ENCODE peak calls at places on chromosomes 6 and 20, in seven cellular contexts. Y, B, E, V, O, W and M are unnamed samples.
A peak's percentile ranks its signal among the peaks of the same experiment; 100 is the strongest.

GRCh38 chr6:71419217-71419953 is 130.8 kb downstream of the OGFRL1 start:
- DNase-seq in E (peak; percentile 19), O (no peak), W (no peak), V (no peak), Y (no peak), B (no peak), M (no peak)

GRCh38 chr6:69827491-69827890 is 30.7 kb upstream of the LMBRD1 start:
- DNase-seq in B (peak; percentile 53), W (peak; percentile 26), Y (no peak), E (peak; percentile 73), V (peak; percentile 69), O (no peak), M (no peak)

GRCh38 chr6:45592991-45593390 is 215.3 kb upstream of the SUPT3H start:
- DNase-seq in V (peak; percentile 22), O (no peak), E (peak; percentile 13), Y (no peak), B (no peak), W (no peak), M (no peak)

GRCh38 chr20:5448449-5449118 is 131.8 kb upstream of the PROKR2 start:
- DNase-seq in W (peak; percentile 79), E (peak; percentile 28), B (peak; percentile 72), O (peak; percentile 36), Y (peak; percentile 62), V (peak; percentile 46), M (peak; percentile 77)

GRCh38 chr6:81731814-81732213 is 20.7 kb downstream of the TENT5A start:
- DNase-seq in B (no peak), E (no peak), W (no peak), O (no peak), Y (no peak), V (peak; percentile 31), M (no peak)

GRCh38 chr6:158328446-158328845 is 16.2 kb downstream of the TULP4 start:
- DNase-seq in Y (no peak), B (peak; percentile 69), V (no peak), W (peak; percentile 82), E (no peak), O (no peak), M (peak; percentile 53)

GRCh38 chr6:155440758-155441157 is 14.9 kb downstream of the NOX3 start:
- DNase-seq in O (no peak), Y (no peak), W (no peak), E (no peak), B (no peak), V (no peak), M (no peak)

GRCh38 chr20:57167971-57168693 is 98.3 kb downstream of the BMP7 start:
- DNase-seq in O (no peak), W (peak; percentile 49), V (peak; percentile 43), B (peak; percentile 45), Y (no peak), E (no peak), M (no peak)

GRCh38 chr6:77183447-77183846 is 279.8 kb downstream of the HTR1B start:
- DNase-seq in O (no peak), B (no peak), V (no peak), E (no peak), Y (no peak), W (no peak), M (no peak)

GRCh38 chr20:22690000-22690399 is 105.6 kb upstream of the FOXA2 start:
- DNase-seq in O (no peak), B (no peak), Y (no peak), E (no peak), W (no peak), V (no peak), M (no peak)

GRCh38 chr6:141131616-141132015 is 1001.1 kb upstream of the GJE1 start:
- DNase-seq in E (no peak), Y (no peak), B (no peak), O (no peak), W (no peak), V (no peak), M (no peak)

GRCh38 chr20:47496118-47496517 is 5.6 kb upstream of the NCOA3 start:
- DNase-seq in E (no peak), Y (no peak), O (no peak), B (no peak), V (no peak), W (no peak), M (no peak)

GRCh38 chr6:4358414-4359107 is 223.2 kb upstream of the ECI2 start:
- DNase-seq in V (peak; percentile 99), E (peak; percentile 100), W (peak; percentile 97), B (peak; percentile 97), O (peak; percentile 53), Y (peak; percentile 23), M (peak; percentile 85)

GRCh38 chr6:36673882-36674281 is 4.6 kb upstream of the CDKN1A start:
- DNase-seq in V (no peak), O (no peak), W (no peak), Y (no peak), E (no peak), B (no peak), M (no peak)

GRCh38 chr6:36666726-36667591 is 11.6 kb upstream of the CDKN1A start:
- DNase-seq in Y (peak; percentile 54), E (peak; percentile 96), B (peak; percentile 67), O (no peak), V (peak; percentile 95), W (peak; percentile 72), M (peak; percentile 82)

GRCh38 chr6:36671687-36672375 is 6.7 kb upstream of the CDKN1A start:
- DNase-seq in O (no peak), Y (no peak), E (no peak), B (peak; percentile 71), V (no peak), W (no peak), M (no peak)

GRCh38 chr6:36668601-36669390 is 9.7 kb upstream of the CDKN1A start:
- DNase-seq in B (no peak), V (no peak), O (no peak), Y (no peak), W (no peak), E (no peak), M (no peak)

DNA sequence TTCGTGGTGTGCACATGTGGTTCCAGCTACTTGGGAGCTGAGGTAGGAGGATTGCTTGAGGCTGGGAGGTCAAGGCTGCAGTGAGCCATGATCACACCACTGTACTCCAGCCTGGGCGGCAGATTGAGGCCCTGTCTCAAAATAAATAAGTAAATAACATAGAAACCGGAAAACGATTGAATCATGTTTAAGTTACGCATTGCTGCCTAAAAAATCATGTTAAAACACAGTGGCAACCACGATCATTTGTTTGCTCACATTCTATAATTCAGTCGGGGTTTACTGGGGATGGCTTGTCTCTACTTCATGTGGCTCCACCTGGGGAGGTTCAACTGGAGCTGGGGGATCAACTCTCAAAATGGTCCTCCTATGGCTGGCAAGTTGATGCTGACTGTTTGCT is 8.2 kb upstream of the CDKN1A start:
- DNase-seq in E (no peak), B (no peak), Y (no peak), O (no peak), W (no peak), V (no peak), M (no peak)
- H2BK120ac ChIP-seq in E (peak overlapping the region; percentile 58), B (no peak overlapping the region), Y (no peak overlapping the region), O (no peak overlapping the region), W (no peak overlapping the region), V (no peak overlapping the region), M (no peak overlapping the region)

GRCh38 chr20:46368902-46369268 is 37.5 kb downstream of the ELMO2 start:
- DNase-seq in E (peak; percentile 28), W (no peak), V (no peak), Y (no peak), B (no peak), O (no peak), M (no peak)

GRCh38 chr20:46375771-46376170 is 30.6 kb downstream of the ELMO2 start:
- DNase-seq in V (no peak), Y (no peak), W (no peak), B (no peak), E (peak; percentile 39), O (no peak), M (no peak)

GRCh38 chr20:46367967-46368901 is 38.2 kb downstream of the ELMO2 start:
- DNase-seq in E (no peak), O (no peak), V (no peak), Y (no peak), B (no peak), W (peak; percentile 61), M (no peak)

GRCh38 chr20:46374383-46374782 is 32.0 kb downstream of the ELMO2 start:
- DNase-seq in V (no peak), Y (no peak), B (no peak), E (no peak), W (no peak), O (no peak), M (no peak)

GRCh38 chr20:46371656-46372055 is 34.8 kb downstream of the ELMO2 start:
- DNase-seq in W (no peak), E (no peak), Y (no peak), O (no peak), B (no peak), V (peak; percentile 52), M (no peak)
- H2BK120ac ChIP-seq in W (no peak overlapping the region), E (no peak overlapping the region), Y (no peak overlapping the region), O (no peak overlapping the region), B (no peak overlapping the region), V (no peak overlapping the region), M (no peak overlapping the region)

GRCh38 chr6:140051521-140052455 is 677.3 kb upstream of the CITED2 start:
- DNase-seq in W (peak; percentile 94), V (peak; percentile 98), E (peak; percentile 98), O (no peak), Y (no peak), B (no peak), M (no peak)

GRCh38 chr6:140047321-140047720 is 672.9 kb upstream of the CITED2 start:
- DNase-seq in B (no peak), Y (no peak), E (no peak), W (no peak), O (no peak), V (no peak), M (no peak)

GRCh38 chr6:140052757-140053729 is 678.6 kb upstream of the CITED2 start:
- DNase-seq in O (no peak), Y (no peak), V (peak; percentile 52), W (peak; percentile 52), B (peak; percentile 52), E (peak; percentile 59), M (no peak)

GRCh38 chr6:140048202-140048790 is 673.8 kb upstream of the CITED2 start:
- DNase-seq in O (no peak), W (no peak), B (no peak), E (no peak), V (no peak), Y (no peak), M (no peak)

DNA sequence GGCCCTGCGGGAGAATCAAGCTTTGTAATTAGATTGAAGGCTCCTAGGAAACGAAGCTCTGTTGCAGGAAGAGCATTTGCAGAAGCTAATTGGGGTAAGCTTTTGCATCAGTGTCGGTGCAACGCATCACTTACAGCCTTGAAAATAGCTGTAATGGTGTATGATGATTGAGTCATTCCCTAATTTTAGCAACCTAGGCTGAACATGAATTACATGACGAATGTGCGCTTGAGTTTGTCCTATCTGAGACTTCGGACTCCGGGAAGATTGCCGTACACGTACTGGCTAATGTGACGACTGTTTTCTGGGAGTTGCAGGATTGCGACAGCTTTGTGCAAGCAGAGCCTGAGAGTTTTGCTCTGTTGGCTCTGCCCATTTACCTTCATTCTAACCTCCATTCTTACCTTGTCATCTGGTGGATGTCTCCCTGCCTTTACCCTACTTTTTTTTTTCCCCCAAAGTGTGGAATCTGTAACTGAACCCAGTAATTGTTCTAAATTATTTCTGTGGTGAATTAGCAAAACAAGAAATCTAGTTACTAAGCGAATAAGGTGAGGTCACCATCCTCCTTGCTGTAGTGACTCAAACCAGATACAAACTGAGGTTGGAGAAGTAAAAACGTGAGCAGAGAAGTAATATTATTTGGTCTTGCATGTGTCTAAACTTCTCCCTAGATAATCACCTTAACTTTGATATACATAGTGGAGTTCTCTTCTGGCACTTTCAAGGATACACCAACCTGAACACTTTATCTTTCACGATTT is 676.0 kb upstream of the CITED2 start:
- DNase-seq in W (peak; percentile 70), Y (no peak), O (no peak), B (peak; percentile 10), E (peak; percentile 72), V (peak; percentile 97), M (no peak)
- H2BK120ac ChIP-seq in W (no peak overlapping the region), Y (no peak overlapping the region), O (peak overlapping the region; percentile 29), B (no peak overlapping the region), E (peak overlapping the region; percentile 97), V (no peak overlapping the region), M (no peak overlapping the region)

GRCh38 chr6:161651949-161652348 is 378.1 kb upstream of the AGPAT4 start:
- DNase-seq in E (no peak), V (no peak), B (no peak), Y (no peak), O (no peak), W (no peak), M (no peak)
- H2BK120ac ChIP-seq in E (no peak overlapping the region), V (no peak overlapping the region), B (no peak overlapping the region), Y (no peak overlapping the region), O (no peak overlapping the region), W (no peak overlapping the region), M (no peak overlapping the region)